ENCODE peak calls at places on chromosomes 5 and 9, in five cellular contexts. C, R, E, N and T are unnamed samples. For H3K4me1, the result is how much of the 10 kb centered on the place peaks cover.

GRCh38 chr5:39717186-39717897 is 292.6 kb upstream of the DAB2 start:
- DNase-seq in C (no peak), R (no peak), E (peak), N (no peak), T (no peak)

GRCh38 chr9:134189475-134190231 is 25.3 kb upstream of the RNU6ATAC start:
- DNase-seq in C (no peak), R (no peak), E (no peak), N (no peak), T (no peak)

GRCh38 chr5:103620851-103621547 is 58.4 kb upstream of the NUDT12 start:
- DNase-seq in C (no peak), R (no peak), E (no peak), N (no peak), T (no peak)

GRCh38 chr5:57828221-57828620 is 345.6 kb upstream of the ACTBL2 start:
- DNase-seq in C (no peak), R (no peak), E (no peak), N (no peak), T (no peak)

GRCh38 chr5:76926329-76927105 is 26.3 kb upstream of the CRHBP start:
- DNase-seq in C (no peak), R (no peak), E (no peak), N (no peak), T (no peak)

GRCh38 chr5:80156156-80156555 is 99.7 kb downstream of the SERINC5 start:
- DNase-seq in C (no peak), R (no peak), E (peak), N (no peak), T (no peak)

GRCh38 chr5:35026280-35026840 is 21.4 kb downstream of the AGXT2 start:
- DNase-seq in C (no peak), R (no peak), E (no peak), N (no peak), T (no peak)

GRCh38 chr9:89751081-89751855 is 146.5 kb downstream of the GADD45G start:
- DNase-seq in C (no peak), R (no peak), E (no peak), N (no peak), T (no peak)

GRCh38 chr9:91426123-91426745 is 2.6 kb upstream of the NFIL3 start:
- DNase-seq in C (peak), R (no peak), E (peak), N (no peak), T (peak)

GRCh38 chr5:25544652-25545249 is 900.0 kb upstream of the CDH10 start:
- DNase-seq in C (peak), R (no peak), E (no peak), N (no peak), T (no peak)

GRCh38 chr5:124746252-124746915 is at the start of gene ZNF608:
- DNase-seq in C (no peak), R (no peak), E (peak), N (no peak), T (no peak)

GRCh38 chr5:171855798-171856772 is 70.5 kb downstream of the SMIM23 start:
- DNase-seq in C (no peak), R (peak), E (peak), N (no peak), T (no peak)

GRCh38 chr5:177410575-177410974 is 1.2 kb upstream of the F12 start:
- DNase-seq in C (no peak), R (no peak), E (no peak), N (no peak), T (no peak)

GRCh38 chr9:38437193-38437823 is 13.1 kb upstream of the IGFBPL1 start:
- DNase-seq in C (no peak), R (peak), E (peak), N (no peak), T (no peak)

GRCh38 chr9:17800397-17800796 is 221.5 kb downstream of the SH3GL2 start:
- DNase-seq in C (no peak), R (no peak), E (no peak), N (no peak), T (no peak)

GRCh38 chr9:129962889-129963703 is 79.9 kb downstream of the FNBP1 start:
- DNase-seq in C (peak), R (no peak), E (peak), N (peak), T (peak)

GRCh38 chr5:158590936-158591863 is 508.5 kb downstream of the EBF1 start:
- DNase-seq in C (no peak), R (no peak), E (no peak), N (no peak), T (no peak)

GRCh38 chr5:35651002-35651756 is 33.5 kb downstream of the SPEF2 start:
- DNase-seq in C (peak), R (no peak), E (peak), N (peak), T (peak)

GRCh38 chr5:16579142-16579541 is 37.7 kb downstream of the RETREG1 start:
- DNase-seq in C (no peak), R (no peak), E (no peak), N (no peak), T (no peak)

GRCh38 chr9:96186601-96187011 is 115.4 kb downstream of the HSD17B3 start:
- DNase-seq in C (no peak), R (no peak), E (no peak), N (no peak), T (no peak)

GRCh38 chr5:98454904-98455303 is 318.6 kb upstream of the RGMB start:
- DNase-seq in C (no peak), R (no peak), E (peak), N (no peak), T (no peak)

GRCh38 chr5:2093859-2094615 is 211.3 kb upstream of the IRX4 start:
- DNase-seq in C (no peak), R (peak), E (no peak), N (no peak), T (no peak)

GRCh38 chr9:114911167-114911821 is 19.1 kb downstream of the TNFSF8 start:
- DNase-seq in C (no peak), R (no peak), E (peak), N (no peak), T (no peak)

GRCh38 chr5:113067635-113068344 is 91.2 kb downstream of the DCP2 start:
- DNase-seq in C (no peak), R (no peak), E (peak), N (no peak), T (no peak)

GRCh38 chr5:72205431-72206009 is 98.2 kb downstream of the MAP1B start:
- DNase-seq in C (no peak), R (no peak), E (peak), N (no peak), T (no peak)

GRCh38 chr9:137620581-137620980 is 1.8 kb downstream of the EHMT1 start:
- DNase-seq in C (no peak), R (no peak), E (no peak), N (no peak), T (no peak)

GRCh38 chr9:137619240-137620090 is 660 bp downstream of the EHMT1 start:
- DNase-seq in C (peak), R (no peak), E (peak), N (no peak), T (peak)

GRCh38 chr9:137626448-137626847 is 7.6 kb downstream of the EHMT1 start:
- DNase-seq in C (no peak), R (no peak), E (no peak), N (no peak), T (no peak)

GRCh38 chr9:137618105-137619067 is at the start of gene EHMT1:
- DNase-seq in C (peak), R (no peak), E (peak), N (peak), T (peak)

DNA sequence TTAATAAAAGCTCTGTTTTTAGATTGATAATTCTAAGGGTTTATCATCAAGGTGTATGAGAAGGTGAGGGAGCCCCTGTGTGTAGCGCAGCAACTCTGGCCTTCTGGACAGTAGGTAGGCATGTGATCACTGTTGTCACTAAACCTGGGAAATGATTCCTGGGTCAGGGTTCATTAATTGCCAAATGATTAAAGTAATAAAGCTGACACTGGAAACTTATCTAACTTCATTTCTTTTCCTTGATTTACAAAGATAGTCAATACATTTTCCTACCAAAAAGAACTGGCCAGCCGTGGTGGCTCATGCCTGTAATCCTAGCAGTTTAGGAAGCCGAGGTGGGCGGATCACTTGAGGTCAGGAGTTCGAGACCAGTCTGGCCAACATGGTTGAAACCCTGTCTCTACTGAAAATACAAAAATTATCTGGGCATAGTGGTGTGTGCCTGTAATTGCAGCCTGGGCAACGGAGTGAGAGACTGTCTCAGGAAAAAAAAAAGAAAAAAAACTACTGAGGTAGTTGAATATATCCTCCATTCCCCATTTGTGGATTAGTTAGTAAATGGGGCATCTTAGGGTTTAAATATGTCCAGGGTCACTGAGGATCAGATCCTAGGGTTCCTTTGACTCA is 2.4 kb downstream of the EHMT1 start:
- DNase-seq in C (peak), R (no peak), E (no peak), N (no peak), T (no peak)
- H3K4me1 ChIP-seq in C (under half), R (half or more), E (under half), N (under half), T (half or more)

DNA sequence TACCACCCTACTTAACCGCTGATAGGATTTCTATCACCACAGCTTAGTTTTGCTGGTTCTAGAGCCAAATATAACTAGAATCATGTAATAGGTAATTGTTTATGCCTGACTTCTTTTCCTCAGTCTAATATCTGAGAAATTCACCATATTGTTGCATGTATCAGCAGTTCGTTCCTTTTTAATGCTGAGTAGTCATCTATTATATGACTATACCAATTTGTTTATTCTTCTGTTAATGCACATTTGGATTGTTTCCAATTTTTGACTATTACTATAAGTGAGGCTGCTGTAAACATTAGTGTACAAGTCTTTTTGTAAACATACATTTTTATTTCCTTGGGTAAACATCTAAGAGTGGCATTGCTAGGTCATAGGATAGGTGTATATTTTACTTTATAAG is 25.9 kb downstream of the CSNK1G3 start:
- DNase-seq in C (no peak), R (no peak), E (no peak), N (no peak), T (no peak)
- H3K27ac ChIP-seq in C (no peak), R (no peak), E (no peak), N (no peak), T (no peak)

DNA sequence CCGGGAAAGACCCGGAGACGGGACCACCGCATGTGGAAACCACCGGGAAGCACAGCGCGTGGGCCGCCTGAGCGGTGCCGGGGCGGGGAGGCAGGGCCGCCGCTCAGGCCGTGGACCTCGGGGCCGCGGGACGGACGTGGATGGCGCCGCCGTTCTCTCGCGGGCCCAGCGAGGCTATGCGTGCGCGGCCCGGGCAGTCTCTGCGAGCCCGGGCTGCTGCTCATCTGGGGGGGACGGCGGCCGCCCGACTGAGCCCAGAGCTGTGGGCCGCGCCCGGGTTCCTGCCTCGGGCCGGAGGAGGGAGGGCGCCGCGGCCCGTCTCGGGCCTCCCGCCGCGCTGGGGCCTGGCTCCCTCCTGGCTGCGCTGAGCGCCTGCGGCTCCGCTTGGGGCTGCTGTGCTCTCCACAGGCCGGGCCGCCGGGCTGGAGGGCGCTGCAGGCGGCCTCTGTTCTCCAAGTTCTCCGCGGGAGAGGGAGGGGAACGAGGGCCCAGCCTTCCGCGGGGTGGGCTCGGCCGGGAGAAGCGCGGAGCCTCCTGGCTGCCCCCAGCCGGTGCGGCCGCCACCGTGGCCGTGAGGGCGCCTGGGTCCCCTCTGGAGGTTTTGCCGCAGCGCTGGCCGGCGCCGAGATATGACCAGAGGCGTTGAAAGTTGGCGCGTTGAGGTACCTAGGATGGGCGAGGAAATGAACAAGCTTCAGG is 13.7 kb downstream of the RABL6 start:
- DNase-seq in C (no peak), R (no peak), E (no peak), N (no peak), T (no peak)
- H3K4me3 ChIP-seq in C (no peak), R (peak), E (no peak), N (no peak), T (no peak)

GRCh38 chr9:131651160-131651559 is 88.7 kb downstream of the RAPGEF1 start:
- DNase-seq in C (no peak), R (no peak), E (no peak), N (no peak), T (no peak)

GRCh38 chr9:131651599-131651998 is 88.3 kb downstream of the RAPGEF1 start:
- DNase-seq in C (no peak), R (no peak), E (peak), N (no peak), T (peak)

GRCh38 chr9:131645078-131645776 is 94.6 kb downstream of the RAPGEF1 start:
- DNase-seq in C (peak), R (no peak), E (no peak), N (no peak), T (no peak)

GRCh38 chr9:131650254-131650653 is 89.6 kb downstream of the RAPGEF1 start:
- DNase-seq in C (no peak), R (no peak), E (peak), N (no peak), T (no peak)

GRCh38 chr9:131649646-131650045 is 90.2 kb downstream of the RAPGEF1 start:
- DNase-seq in C (no peak), R (no peak), E (no peak), N (no peak), T (no peak)
- H3K4me1 ChIP-seq in C (under half), R (under half), E (under half), N (under half), T (under half)